ENCODE peak calls at places on chromosomes 5 and 9, in eight cellular contexts. I, A, T, W, M, C, N and X are unnamed samples.

GRCh38 chr9:113298924-113299770 is 4.0 kb downstream of the RNF183 start:
- DNase-seq in I (no peak), A (no peak), T (no peak), W (no peak), M (no peak), C (no peak), N (no peak), X (no peak)

GRCh38 chr5:166330061-166330460 is 1961.4 kb upstream of the WWC1 start:
- DNase-seq in I (no peak), A (no peak), T (no peak), W (no peak), M (no peak), C (no peak), N (no peak), X (no peak)

GRCh38 chr9:111658943-111659342 is 2.5 kb upstream of the GNG10 start:
- DNase-seq in I (no peak), A (no peak), T (no peak), W (no peak), M (no peak), C (no peak), N (no peak), X (no peak)

GRCh38 chr9:109886050-109886449 is 106.1 kb downstream of the PALM2AKAP2 start:
- DNase-seq in I (no peak), A (no peak), T (peak), W (no peak), M (peak), C (no peak), N (no peak), X (no peak)

GRCh38 chr9:18791074-18791473 is 241.9 kb downstream of the SAXO1 start:
- DNase-seq in I (no peak), A (no peak), T (no peak), W (no peak), M (no peak), C (no peak), N (no peak), X (no peak)

GRCh38 chr9:68975644-68976043 is 38.3 kb downstream of the PRKACG start:
- DNase-seq in I (no peak), A (no peak), T (no peak), W (no peak), M (no peak), C (no peak), N (no peak), X (no peak)

GRCh38 chr5:61333351-61334223 is 1.5 kb downstream of the ZSWIM6 start:
- DNase-seq in I (peak), A (peak), T (peak), W (peak), M (peak), C (no peak), N (no peak), X (peak)

GRCh38 chr9:126262738-126263137 is 63.9 kb upstream of the MVB12B start:
- DNase-seq in I (no peak), A (no peak), T (no peak), W (no peak), M (no peak), C (no peak), N (no peak), X (no peak)

GRCh38 chr5:152113401-152113800 is 188.8 kb upstream of the GLRA1 start:
- DNase-seq in I (peak), A (no peak), T (no peak), W (no peak), M (no peak), C (no peak), N (no peak), X (no peak)

GRCh38 chr9:105132576-105132975 is 111.9 kb upstream of the SLC44A1 start:
- DNase-seq in I (no peak), A (no peak), T (no peak), W (no peak), M (no peak), C (no peak), N (peak), X (no peak)

GRCh38 chr9:131500377-131500776 is 2.3 kb upstream of the POMT1 start:
- DNase-seq in I (peak), A (no peak), T (no peak), W (no peak), M (no peak), C (no peak), N (no peak), X (no peak)

GRCh38 chr5:174159327-174160247 is 114.1 kb downstream of the NSG2 start:
- DNase-seq in I (no peak), A (no peak), T (no peak), W (no peak), M (no peak), C (no peak), N (no peak), X (no peak)

GRCh38 chr9:134778841-134779411 is 101.7 kb upstream of the FCN2 start:
- DNase-seq in I (no peak), A (no peak), T (peak), W (peak), M (peak), C (no peak), N (peak), X (peak)

GRCh38 chr9:12166511-12166910 is 526.7 kb upstream of the TYRP1 start:
- DNase-seq in I (no peak), A (no peak), T (no peak), W (no peak), M (no peak), C (no peak), N (no peak), X (no peak)

GRCh38 chr9:134689320-134690181 is 47.9 kb downstream of the COL5A1 start:
- DNase-seq in I (no peak), A (no peak), T (peak), W (peak), M (peak), C (no peak), N (peak), X (peak)

GRCh38 chr9:19498015-19498414 is 89.2 kb downstream of the ACER2 start:
- DNase-seq in I (no peak), A (no peak), T (no peak), W (no peak), M (no peak), C (no peak), N (peak), X (no peak)

GRCh38 chr5:7391688-7392400 is 4.1 kb upstream of the ADCY2 start:
- DNase-seq in I (no peak), A (no peak), T (no peak), W (no peak), M (no peak), C (no peak), N (no peak), X (no peak)

GRCh38 chr5:96297290-96297689 is 135.8 kb downstream of the PCSK1 start:
- DNase-seq in I (no peak), A (no peak), T (no peak), W (no peak), M (no peak), C (peak), N (peak), X (no peak)

GRCh38 chr9:117772960-117773359 is 68.8 kb downstream of the TLR4 start:
- DNase-seq in I (no peak), A (no peak), T (no peak), W (no peak), M (peak), C (no peak), N (peak), X (no peak)

GRCh38 chr5:55601209-55601618 is 66.5 kb upstream of the PLPP1 start:
- DNase-seq in I (no peak), A (no peak), T (peak), W (peak), M (peak), C (peak), N (peak), X (peak)

GRCh38 chr5:132485641-132486317 is 4.8 kb downstream of the IRF1 start:
- DNase-seq in I (no peak), A (no peak), T (no peak), W (no peak), M (no peak), C (no peak), N (no peak), X (no peak)

GRCh38 chr5:115072266-115073056 is 97.2 kb downstream of the TRIM36 start:
- DNase-seq in I (no peak), A (no peak), T (no peak), W (no peak), M (no peak), C (no peak), N (no peak), X (no peak)

GRCh38 chr9:113463418-113464285 is at the start of gene RGS3:
- DNase-seq in I (no peak), A (no peak), T (peak), W (peak), M (peak), C (no peak), N (no peak), X (peak)

GRCh38 chr9:121204121-121204520 is 2.5 kb upstream of the RAB14 start:
- DNase-seq in I (no peak), A (no peak), T (no peak), W (no peak), M (no peak), C (no peak), N (no peak), X (no peak)

GRCh38 chr9:99154356-99154755 is 49.4 kb downstream of the TGFBR1 start:
- DNase-seq in I (no peak), A (no peak), T (no peak), W (no peak), M (no peak), C (no peak), N (no peak), X (no peak)

GRCh38 chr5:112967520-112968083 is 9.0 kb upstream of the DCP2 start:
- DNase-seq in I (no peak), A (no peak), T (no peak), W (no peak), M (no peak), C (no peak), N (no peak), X (no peak)

GRCh38 chr9:127833555-127833954 is 20.9 kb downstream of the ENG start:
- DNase-seq in I (no peak), A (no peak), T (no peak), W (no peak), M (no peak), C (no peak), N (peak), X (no peak)

GRCh38 chr9:113345693-113346092 is 3.6 kb upstream of the BSPRY start:
- DNase-seq in I (no peak), A (no peak), T (no peak), W (no peak), M (no peak), C (no peak), N (no peak), X (no peak)

GRCh38 chr9:130682490-130683121 is 11.0 kb upstream of the EXOSC2 start:
- DNase-seq in I (peak), A (no peak), T (peak), W (peak), M (peak), C (peak), N (peak), X (peak)

GRCh38 chr5:113099822-113100221 is 123.2 kb downstream of the DCP2 start:
- DNase-seq in I (no peak), A (no peak), T (no peak), W (no peak), M (no peak), C (no peak), N (no peak), X (no peak)

GRCh38 chr5:120405291-120405864 is 58.7 kb upstream of the PRR16 start:
- DNase-seq in I (no peak), A (no peak), T (no peak), W (no peak), M (peak), C (no peak), N (peak), X (no peak)

GRCh38 chr5:38780950-38781349 is 64.9 kb upstream of the OSMR start:
- DNase-seq in I (no peak), A (no peak), T (peak), W (peak), M (peak), C (peak), N (peak), X (peak)

GRCh38 chr9:36632892-36633291 is 60.2 kb downstream of the MELK start:
- DNase-seq in I (no peak), A (no peak), T (no peak), W (no peak), M (peak), C (no peak), N (peak), X (no peak)